ENCODE peak calls at places on chromosomes 7 and 10, in ten cellular contexts. Q is heart right ventricle; E is HFFc6; Y is activated CD8-positive, alpha-beta T cell treated with anti-CD3 and anti-CD28 coated beads for 36 hours; R is sigmoid colon; Z is brain microvascular endothelial cell; X is stomach; A is tibial nerve; C is GM20000; L is A549. T is an unnamed sample.

GRCh38 chr10:30055094-30055701 is 4.2 kb downstream of the JCAD start:
- DNase-seq in A (peak), C (no peak), Y (no peak), X (no peak), L (no peak), Q (no peak), R (peak), E (peak), Z (no peak), T (no peak)

GRCh38 chr10:131110241-131110783 is 201.2 kb downstream of the TCERG1L start:
- DNase-seq in A (no peak), Z (no peak), E (no peak), L (no peak), C (no peak), Y (no peak), X (no peak), R (no peak), Q (no peak), T (no peak)

GRCh38 chr10:34985823-34986222 is 104.3 kb downstream of the CUL2 start:
- DNase-seq in X (no peak), E (no peak), R (no peak), Q (no peak), Z (no peak), L (no peak), Y (no peak), C (no peak), A (no peak), T (no peak)

GRCh38 chr10:49526624-49527023 is 12.3 kb downstream of the ERCC6 start:
- DNase-seq in E (peak), A (peak), Q (no peak), Y (no peak), C (no peak), L (no peak), R (no peak), Z (no peak), X (no peak), T (no peak)

GRCh38 chr7:10706875-10707493 is 266.7 kb upstream of the PHF14 start:
- DNase-seq in Q (no peak), X (no peak), E (no peak), Z (no peak), A (no peak), C (peak), R (no peak), Y (no peak), L (no peak), T (no peak)

GRCh38 chr10:62464308-62464707 is 90.1 kb downstream of the ZNF365 start:
- DNase-seq in Y (no peak), Z (no peak), A (no peak), Q (no peak), E (peak), C (no peak), R (no peak), X (no peak), L (no peak), T (no peak)

GRCh38 chr7:82226191-82226590 is 217.4 kb downstream of the CACNA2D1 start:
- DNase-seq in X (no peak), L (no peak), Q (no peak), A (no peak), R (no peak), Y (no peak), Z (no peak), C (no peak), E (no peak), T (no peak)

GRCh38 chr10:29671968-29672367 is 37.2 kb upstream of the SVIL start:
- DNase-seq in Z (no peak), Y (no peak), C (no peak), E (no peak), L (no peak), R (no peak), A (no peak), Q (no peak), X (no peak), T (no peak)

GRCh38 chr7:76165106-76165972 is 36.4 kb upstream of the SRRM3 start:
- DNase-seq in C (no peak), E (no peak), Y (no peak), X (peak), R (peak), Z (no peak), L (no peak), Q (no peak), A (no peak), T (no peak)

GRCh38 chr7:99772565-99772964 is 11.4 kb downstream of the CYP3A4 start:
- DNase-seq in Y (no peak), L (no peak), A (no peak), R (no peak), E (no peak), C (no peak), X (no peak), Q (no peak), Z (no peak), T (no peak)

GRCh38 chr7:102467581-102468415 is 3.0 kb downstream of the LRWD1 start:
- DNase-seq in C (no peak), Z (no peak), X (no peak), L (no peak), A (no peak), Q (no peak), Y (no peak), R (peak), E (no peak), T (no peak)

GRCh38 chr10:102422586-102423129 is 2.0 kb downstream of the FBXL15 start:
- DNase-seq in X (peak), Y (peak), C (peak), Z (peak), Q (peak), L (peak), E (peak), A (peak), R (peak), T (no peak)

GRCh38 chr7:2248984-2249694 is 7.1 kb downstream of the NUDT1 start:
- DNase-seq in Z (peak), L (peak), R (no peak), X (no peak), A (peak), Y (peak), E (peak), C (peak), Q (peak), T (no peak)

GRCh38 chr10:84054743-84055142 is 84.6 kb upstream of the GHITM start:
- DNase-seq in E (no peak), L (no peak), Y (no peak), Z (no peak), A (no peak), R (no peak), Q (no peak), C (no peak), X (no peak), T (no peak)

GRCh38 chr10:84063440-84063839 is 75.9 kb upstream of the GHITM start:
- DNase-seq in Z (no peak), C (no peak), Q (no peak), R (no peak), X (no peak), A (no peak), E (no peak), L (no peak), Y (no peak), T (no peak)

GRCh38 chr10:84059526-84059925 is 79.8 kb upstream of the GHITM start:
- DNase-seq in Q (no peak), E (no peak), Y (no peak), R (no peak), A (no peak), L (no peak), X (no peak), Z (no peak), C (no peak), T (no peak)
- TF ChIP-seq CTCF in Q (no peak), E (no peak), Y (no peak), R (no peak), A (no peak), L (no peak), X (no peak), Z (no peak), C (no peak), T (peak)

GRCh38 chr10:74991435-74991834 is 120.0 kb upstream of the SAMD8 start:
- DNase-seq in C (no peak), L (peak), Z (no peak), Y (peak), A (no peak), X (no peak), E (peak), R (no peak), Q (no peak), T (no peak)
- TF ChIP-seq CTCF in C (no peak), L (peak), Z (peak), Y (peak), A (peak), X (no peak), E (peak), R (no peak), Q (no peak), T (no peak)

DNA sequence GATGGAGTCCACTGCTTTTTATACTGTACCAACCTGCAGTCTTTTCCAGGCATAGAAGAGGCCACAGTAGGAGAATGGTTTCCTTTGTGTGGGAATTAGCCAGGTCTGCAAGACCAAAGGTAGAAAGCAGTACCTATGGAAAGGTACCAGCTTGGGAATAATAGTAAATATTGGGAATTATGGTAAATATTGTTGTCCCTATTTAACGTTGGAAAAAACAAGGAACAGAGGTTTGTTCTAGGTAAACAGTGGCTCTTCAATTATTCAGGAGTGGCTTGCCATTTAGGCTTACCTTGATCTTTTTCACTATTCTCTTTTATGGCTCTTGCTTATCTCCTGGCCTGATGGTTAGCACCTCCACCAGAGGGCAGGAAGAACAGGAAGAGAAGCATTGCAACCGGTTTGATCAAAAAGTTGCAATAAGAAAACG is 43.9 kb upstream of the GSAP start:
- DNase-seq in C (no peak), L (no peak), E (no peak), Q (no peak), Y (no peak), A (no peak), R (no peak), Z (no peak), X (no peak), T (no peak)
- TF ChIP-seq CTCF in C (no peak), L (peak), E (peak), Q (no peak), Y (no peak), A (no peak), R (no peak), Z (peak), X (no peak), T (no peak)

DNA sequence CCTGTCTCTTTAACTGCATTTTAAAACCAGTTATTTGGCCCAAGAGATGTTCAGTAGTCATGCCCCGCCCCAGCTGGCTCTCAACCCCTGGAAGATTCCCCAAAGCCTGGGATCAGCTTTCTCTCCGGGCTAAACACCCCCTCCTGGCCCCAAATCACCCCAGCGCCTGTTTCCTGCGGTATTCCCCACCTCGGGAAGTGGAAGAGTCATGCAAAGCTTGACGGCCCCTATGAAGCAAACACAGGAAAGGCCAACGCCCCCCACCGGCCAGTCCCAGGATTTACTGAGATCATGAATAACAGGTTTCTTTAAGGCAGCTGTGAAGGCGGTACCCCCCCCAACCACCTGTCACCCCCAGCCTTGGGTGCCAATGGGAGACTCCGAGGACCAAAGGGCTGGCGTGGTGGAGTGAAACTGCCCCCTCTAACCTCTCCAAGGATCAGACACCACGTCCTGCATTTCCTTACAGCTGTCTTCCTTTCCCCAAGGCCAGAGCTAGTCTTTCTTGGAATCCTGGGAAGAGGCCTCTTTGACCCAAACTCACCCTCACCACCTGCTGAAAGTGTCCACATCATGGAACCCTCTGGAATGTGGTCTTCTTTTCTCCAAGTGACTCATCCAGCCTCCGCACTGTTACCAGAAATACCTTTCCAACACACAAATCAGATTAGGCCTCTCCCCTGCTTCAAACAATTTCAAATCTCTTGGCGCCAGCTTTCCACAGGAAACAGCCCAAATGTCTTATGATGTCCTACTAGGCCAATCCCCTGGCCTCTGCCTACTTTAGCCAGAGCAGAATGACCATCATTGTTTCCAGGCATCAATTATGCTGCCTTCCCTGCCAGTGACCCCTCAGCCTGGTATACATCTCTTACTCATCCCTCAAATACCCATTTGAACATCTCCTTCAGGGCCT is 301.5 kb downstream of the ZEB1 start:
- DNase-seq in A (peak), R (peak), C (no peak), Z (peak), Y (no peak), X (no peak), E (peak), Q (peak), L (peak), T (no peak)
- TF ChIP-seq CTCF in A (peak), R (no peak), C (no peak), Z (peak), Y (no peak), X (no peak), E (peak), Q (peak), L (peak), T (peak)

GRCh38 chr7:55306331-55306730 is 58.8 kb upstream of the LANCL2 start:
- DNase-seq in Y (no peak), E (peak), Z (no peak), L (no peak), C (no peak), Q (no peak), X (no peak), R (no peak), A (no peak), T (no peak)

GRCh38 chr7:55305130-55305529 is 60.0 kb upstream of the LANCL2 start:
- DNase-seq in A (no peak), Z (no peak), R (no peak), X (no peak), Y (no peak), C (no peak), Q (no peak), E (no peak), L (no peak), T (no peak)

GRCh38 chr7:55308186-55308929 is 56.8 kb upstream of the LANCL2 start:
- DNase-seq in E (peak), L (no peak), R (no peak), X (no peak), Q (peak), C (no peak), Y (no peak), Z (peak), A (no peak), T (no peak)

GRCh38 chr7:55309040-55309991 is 55.8 kb upstream of the LANCL2 start:
- DNase-seq in A (no peak), E (no peak), Q (no peak), C (peak), Z (no peak), L (no peak), Y (peak), R (no peak), X (peak), T (no peak)

DNA sequence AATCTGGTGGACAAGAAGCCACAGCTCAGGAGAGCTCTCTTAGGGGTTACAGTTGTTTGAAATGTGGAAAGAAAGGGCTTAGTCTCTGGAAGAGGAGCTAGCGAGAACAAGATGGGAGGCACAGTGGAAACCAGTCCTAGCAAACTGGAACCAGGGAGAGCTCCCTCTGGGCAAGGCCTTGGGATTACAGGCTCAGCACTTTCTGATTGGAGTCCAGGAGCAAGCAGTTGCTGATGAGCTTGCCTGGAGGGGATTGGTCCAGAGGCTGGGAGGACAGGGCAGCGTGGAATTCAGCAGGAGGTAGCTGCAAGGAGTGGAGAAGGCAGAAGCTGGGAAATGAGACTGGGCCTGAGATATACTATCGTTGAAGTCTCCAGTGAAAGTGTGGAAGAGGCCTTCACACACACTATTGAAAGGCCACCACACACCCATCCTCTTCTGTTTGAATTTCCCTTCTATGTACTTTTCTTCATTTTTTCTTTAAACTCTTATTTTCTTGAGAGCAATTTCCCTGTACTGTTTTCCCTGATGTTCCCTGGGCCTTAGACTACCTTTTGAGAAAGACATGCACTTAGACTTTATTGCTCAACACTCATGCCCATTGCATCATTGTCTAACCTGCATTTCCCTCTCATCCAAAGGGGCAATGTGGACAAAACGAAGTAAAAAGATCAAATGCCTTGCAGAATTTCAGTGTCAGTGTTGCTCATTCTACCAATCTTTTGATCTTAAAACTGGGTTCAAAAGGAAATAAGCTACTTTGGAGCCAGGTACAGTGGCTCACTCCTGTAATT is 57.8 kb upstream of the LANCL2 start:
- DNase-seq in L (no peak), A (no peak), C (no peak), E (peak), Y (no peak), X (no peak), Z (peak), Q (no peak), R (no peak), T (no peak)
- TF ChIP-seq CTCF in L (no peak), A (no peak), C (no peak), E (peak), Y (no peak), X (no peak), Z (peak), Q (no peak), R (no peak), T (no peak)

T was measured in D721Med.